ENCODE peak calls at places on chromosomes 13 and 19, in six cellular contexts. U, K, J, N, M and P are unnamed samples.

GRCh38 chr13:99614465-99614885 is 113.2 kb downstream of the TM9SF2 start:
- DNase-seq in U (no peak), K (no peak), J (no peak), N (peak), M (no peak), P (peak)

GRCh38 chr13:80338781-80339577 is 1.9 kb downstream of the SPRY2 start:
- DNase-seq in U (no peak), K (peak), J (no peak), N (peak), M (no peak), P (peak)

GRCh38 chr13:69935043-69935442 is 172.6 kb upstream of the ATXN8OS start:
- DNase-seq in U (peak), K (no peak), J (no peak), N (peak), M (no peak), P (no peak)

GRCh38 chr13:89407357-89407756 is 1736.2 kb downstream of the SLITRK5 start:
- DNase-seq in U (no peak), K (no peak), J (no peak), N (no peak), M (no peak), P (no peak)

GRCh38 chr19:35860436-35860817 is 3.7 kb downstream of the KIRREL2 start:
- DNase-seq in U (no peak), K (no peak), J (no peak), N (no peak), M (no peak), P (no peak)

GRCh38 chr13:111422352-111422751 is 101.9 kb downstream of the TEX29 start:
- DNase-seq in U (no peak), K (no peak), J (no peak), N (no peak), M (no peak), P (no peak)

GRCh38 chr19:21513651-21514050 is 8.2 kb downstream of the ZNF429 start:
- DNase-seq in U (no peak), K (no peak), J (no peak), N (no peak), M (no peak), P (no peak)

GRCh38 chr19:823565-824121 is 1.9 kb upstream of the PLPPR3 start:
- DNase-seq in U (no peak), K (peak), J (no peak), N (no peak), M (no peak), P (no peak)

GRCh38 chr19:10831980-10832658 is 3.9 kb downstream of the TMED1 start:
- DNase-seq in U (no peak), K (no peak), J (no peak), N (no peak), M (no peak), P (no peak)

GRCh38 chr13:76830805-76831204 is 55.4 kb downstream of the KCTD12 start:
- DNase-seq in U (no peak), K (no peak), J (no peak), N (no peak), M (no peak), P (no peak)

GRCh38 chr19:4669723-4670480 is at the start of gene MYDGF:
- DNase-seq in U (peak), K (peak), J (peak), N (peak), M (peak), P (peak)

GRCh38 chr13:108212901-108213300 is 2.4 kb downstream of the LIG4 start:
- DNase-seq in U (no peak), K (no peak), J (no peak), N (no peak), M (no peak), P (no peak)

GRCh38 chr19:15815306-15815705 is at the start of gene OR10H1:
- DNase-seq in U (no peak), K (no peak), J (no peak), N (no peak), M (no peak), P (no peak)

GRCh38 chr13:33927315-33927714 is 109.4 kb downstream of the RFC3 start:
- DNase-seq in U (no peak), K (no peak), J (no peak), N (no peak), M (no peak), P (no peak)

GRCh38 chr19:30167976-30168635 is 204.1 kb upstream of the ZNF536 start:
- DNase-seq in U (no peak), K (no peak), J (no peak), N (no peak), M (no peak), P (no peak)

GRCh38 chr13:94154362-94154761 is 325.1 kb downstream of the DCT start:
- DNase-seq in U (no peak), K (no peak), J (no peak), N (peak), M (no peak), P (no peak)

GRCh38 chr19:18304496-18305312 is 18.2 kb downstream of the LSM4 start:
- DNase-seq in U (no peak), K (peak), J (no peak), N (peak), M (no peak), P (peak)

GRCh38 chr13:23268441-23268840 is 87.7 kb downstream of the SGCG start:
- DNase-seq in U (no peak), K (no peak), J (no peak), N (no peak), M (peak), P (no peak)

GRCh38 chr13:51733656-51734334 is 70.2 kb downstream of the DHRS12 start:
- DNase-seq in U (no peak), K (no peak), J (no peak), N (no peak), M (no peak), P (no peak)

GRCh38 chr13:59494560-59494970 is 669.2 kb downstream of the DIAPH3 start:
- DNase-seq in U (no peak), K (peak), J (no peak), N (no peak), M (no peak), P (peak)

GRCh38 chr13:28161370-28161769 is 23.0 kb downstream of the PAN3 start:
- DNase-seq in U (no peak), K (no peak), J (no peak), N (peak), M (no peak), P (peak)

GRCh38 chr13:57630661-57631606 is 610 bp upstream of the PCDH17 start:
- DNase-seq in U (no peak), K (no peak), J (no peak), N (no peak), M (no peak), P (peak)

GRCh38 chr19:30111051-30111450 is 169.0 kb downstream of the URI1 start:
- DNase-seq in U (no peak), K (no peak), J (no peak), N (no peak), M (no peak), P (no peak)

GRCh38 chr19:24054044-24054935 is 32.7 kb upstream of the ZNF254 start:
- DNase-seq in U (peak), K (no peak), J (no peak), N (peak), M (no peak), P (no peak)

GRCh38 chr13:26707122-26708006 is 53.2 kb downstream of the GPR12 start:
- DNase-seq in U (peak), K (peak), J (peak), N (peak), M (no peak), P (peak)

GRCh38 chr19:46610851-46611770 is 10.0 kb downstream of the CALM3 start:
- DNase-seq in U (no peak), K (no peak), J (no peak), N (no peak), M (no peak), P (no peak)

DNA sequence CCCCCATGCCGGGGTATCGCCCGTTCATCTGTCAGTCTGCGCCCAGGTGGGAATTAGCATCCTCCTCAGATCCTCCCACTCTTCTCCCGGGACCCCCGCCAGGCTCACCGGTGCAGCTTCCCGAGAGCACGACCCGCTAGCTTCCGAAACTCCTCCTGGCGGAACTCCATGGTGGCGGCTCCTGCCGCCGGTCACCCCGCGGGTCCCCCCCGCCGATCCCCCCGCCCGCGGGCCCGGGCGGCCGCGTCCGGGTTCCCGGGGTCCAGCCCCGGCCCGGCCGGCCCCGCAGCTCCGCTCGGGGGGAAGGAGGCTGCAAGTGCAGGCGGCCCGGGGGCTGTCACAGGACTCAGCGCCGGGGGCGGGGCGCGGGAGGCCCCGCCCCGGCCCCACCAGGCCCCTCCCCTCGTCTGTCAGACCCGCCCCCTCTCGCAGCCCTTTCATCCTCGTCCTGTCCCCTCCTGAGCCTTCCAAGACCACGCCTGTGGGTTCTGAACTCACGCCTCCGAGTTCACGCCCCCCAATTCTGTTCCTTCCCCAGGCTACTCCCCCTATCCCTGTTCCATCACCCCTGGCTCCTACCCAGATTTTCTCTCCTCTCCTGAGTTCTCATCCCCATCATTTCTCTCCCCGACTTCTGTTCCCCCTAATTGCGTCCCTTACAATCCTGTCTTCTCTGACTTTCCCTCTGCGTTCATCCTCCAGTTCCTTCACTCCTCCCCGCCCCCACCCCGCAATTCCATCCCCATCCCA is at the start of gene SLC17A7:
- DNase-seq in U (no peak), K (peak), J (no peak), N (no peak), M (no peak), P (no peak)
- H3K4me3 ChIP-seq in U (peak), K (peak), J (peak), N (peak), M (no peak), P (no peak)

GRCh38 chr19:13098291-13099072 is 4.2 kb downstream of the LYL1 start:
- DNase-seq in U (no peak), K (peak), J (no peak), N (no peak), M (no peak), P (peak)
- TF ChIP-seq EZH2 in U (no peak), K (no peak), J (no peak), N (no peak), M (no peak), P (no peak)

GRCh38 chr19:39296055-39296645 is at the start of gene IFNL1:
- DNase-seq in U (no peak), K (no peak), J (no peak), N (no peak), M (no peak), P (no peak)

GRCh38 chr19:39299404-39299803 is 3.2 kb downstream of the IFNL1 start:
- DNase-seq in U (no peak), K (no peak), J (no peak), N (no peak), M (no peak), P (no peak)

GRCh38 chr19:39299832-39300231 is 3.6 kb downstream of the IFNL1 start:
- DNase-seq in U (no peak), K (no peak), J (no peak), N (no peak), M (no peak), P (no peak)

GRCh38 chr19:39296906-39297305 is 699 bp downstream of the IFNL1 start:
- DNase-seq in U (no peak), K (no peak), J (no peak), N (no peak), M (no peak), P (no peak)

GRCh38 chr19:39297931-39298634 is 1.9 kb downstream of the IFNL1 start:
- DNase-seq in U (no peak), K (no peak), J (no peak), N (no peak), M (no peak), P (no peak)
- TF ChIP-seq MAX in U (no peak), K (no peak), J (no peak), N (no peak), M (no peak), P (no peak)

GRCh38 chr19:3034194-3034844 is 5.2 kb upstream of the TLE2 start:
- DNase-seq in U (no peak), K (no peak), J (no peak), N (no peak), M (no peak), P (no peak)
- H3K4me3 ChIP-seq in U (no peak), K (peak), J (peak), N (peak), M (peak), P (no peak)